ENCODE peak calls at places on chromosome 22, in seven cellular contexts. L is transverse colon, J is heart right ventricle, K is uterus, T is BJ, Z is endodermal cell, Y is IMR-90. G is an unnamed sample. For H3K36me3, the result is how much of the 10 kb centered on the place peaks cover.

GRCh38 chr22:45589556-45589955 is 82.1 kb upstream of the ATXN10 start:
- DNase-seq in T (no peak), Y (no peak), L (no peak), Z (no peak), K (no peak), J (no peak), G (no peak)

GRCh38 chr22:19035474-19036228 is 86.6 kb downstream of the DGCR2 start:
- DNase-seq in Y (no peak), J (no peak), K (no peak), L (no peak), T (no peak), Z (peak), G (no peak)

GRCh38 chr22:42270178-42270511 is 308 bp downstream of the TCF20 start:
- DNase-seq in L (no peak), K (no peak), J (peak), Z (peak), Y (no peak), T (no peak), G (no peak)

GRCh38 chr22:27558658-27559371 is 242.7 kb downstream of the MN1 start:
- DNase-seq in Y (no peak), K (no peak), Z (no peak), J (no peak), L (peak), T (no peak), G (no peak)

GRCh38 chr22:40638261-40638660 is 1.7 kb upstream of the MRTFA start:
- DNase-seq in J (no peak), T (no peak), Z (no peak), L (no peak), Y (no peak), K (no peak), G (no peak)

GRCh38 chr22:28774378-28774777 is 1.9 kb downstream of the CCDC117 start:
- DNase-seq in K (no peak), Z (no peak), J (no peak), T (no peak), L (no peak), Y (no peak), G (no peak)

GRCh38 chr22:48522271-48522670 is 1305.4 kb downstream of the BRD1 start:
- DNase-seq in T (no peak), J (no peak), Z (no peak), Y (no peak), L (no peak), K (no peak), G (no peak)

GRCh38 chr22:23146842-23147205 is 1.5 kb downstream of the RAB36 start:
- DNase-seq in T (no peak), J (no peak), Y (no peak), L (no peak), K (no peak), Z (no peak), G (no peak)

GRCh38 chr22:22110548-22111266 is 128.1 kb upstream of the TOP3B start:
- DNase-seq in T (no peak), L (peak), J (peak), Y (peak), Z (peak), K (no peak), G (peak)

GRCh38 chr22:46914916-46915894 is 152.8 kb downstream of the TBC1D22A start:
- DNase-seq in Y (no peak), Z (no peak), L (no peak), T (no peak), K (no peak), J (no peak), G (no peak)

GRCh38 chr22:20010307-20011122 is 6.1 kb downstream of the ARVCF start:
- DNase-seq in T (no peak), Y (no peak), Z (peak), J (no peak), L (no peak), K (no peak), G (no peak)

GRCh38 chr22:23838686-23839468 is at the start of gene DERL3:
- DNase-seq in J (peak), Y (peak), Z (peak), K (peak), L (peak), T (peak), G (peak)

GRCh38 chr22:22877523-22878210 is 9.9 kb upstream of the IGLL5 start:
- DNase-seq in K (no peak), L (peak), Y (peak), Z (peak), J (peak), T (no peak), G (peak)

GRCh38 chr22:24834845-24835570 is 29.0 kb downstream of the SGSM1 start:
- DNase-seq in L (no peak), Y (peak), T (no peak), K (no peak), Z (peak), J (no peak), G (no peak)

GRCh38 chr22:38335077-38335476 is 17.8 kb upstream of the CSNK1E start:
- DNase-seq in Y (peak), L (no peak), K (no peak), T (no peak), J (no peak), Z (no peak), G (no peak)

GRCh38 chr22:47963660-47964059 is 1201.2 kb downstream of the TBC1D22A start:
- DNase-seq in Z (no peak), L (no peak), T (no peak), J (no peak), K (no peak), Y (no peak), G (no peak)

GRCh38 chr22:27670701-27671412 is 130.7 kb downstream of the MN1 start:
- DNase-seq in J (peak), K (no peak), Y (no peak), T (no peak), L (peak), Z (peak), G (no peak)

GRCh38 chr22:30717331-30717921 is 22.8 kb downstream of the OSBP2 start:
- DNase-seq in Z (no peak), T (peak), K (no peak), L (no peak), Y (peak), J (no peak), G (peak)

GRCh38 chr22:35258144-35258988 is 1.1 kb downstream of the HMGXB4 start:
- DNase-seq in Y (peak), J (no peak), T (no peak), Z (peak), K (no peak), L (peak), G (no peak)

GRCh38 chr22:24146190-24146616 is 35.1 kb upstream of the SUSD2 start:
- DNase-seq in Z (peak), J (no peak), K (peak), L (peak), Y (peak), T (peak), G (peak)

DNA sequence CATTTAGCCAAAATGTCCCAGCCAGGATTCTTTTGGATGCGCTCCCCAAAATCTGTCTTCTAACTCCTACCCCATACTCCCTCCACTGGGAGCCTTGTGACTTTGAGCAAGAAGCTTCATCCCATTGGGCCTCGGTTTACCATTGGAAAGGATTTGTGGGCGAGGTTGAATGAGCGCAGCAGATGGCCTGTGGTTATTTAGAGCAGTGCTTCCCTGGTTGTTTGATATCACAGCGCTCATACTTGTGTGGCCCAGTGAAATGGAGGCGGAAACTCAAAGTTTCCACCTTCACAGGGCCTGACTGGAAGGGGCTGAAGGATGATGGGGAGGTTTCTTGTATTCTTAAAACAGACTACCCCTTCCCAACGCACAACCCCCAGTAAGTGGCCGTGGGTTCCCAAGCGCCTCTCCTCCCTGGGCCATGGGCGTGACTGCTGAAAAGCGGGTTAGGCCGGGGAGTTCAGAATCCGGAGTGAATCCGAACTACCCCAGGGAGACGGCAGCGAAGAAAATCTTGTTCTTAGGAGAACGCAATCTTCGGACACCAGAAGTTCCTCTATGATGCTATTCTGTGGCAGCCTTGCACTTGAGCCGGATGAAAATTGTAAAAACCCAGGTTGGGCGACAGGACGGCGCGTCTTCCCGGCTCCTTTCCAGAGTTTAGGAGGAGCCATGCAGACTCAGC is 1.2 kb upstream of the ATF4 start:
- DNase-seq in Z (no peak), K (no peak), J (no peak), T (no peak), L (peak), Y (peak), G (peak)
- H3K36me3 ChIP-seq in Z (half or more), K (under half), J (half or more), T (under half), L (under half), Y (under half), G (half or more)

DNA sequence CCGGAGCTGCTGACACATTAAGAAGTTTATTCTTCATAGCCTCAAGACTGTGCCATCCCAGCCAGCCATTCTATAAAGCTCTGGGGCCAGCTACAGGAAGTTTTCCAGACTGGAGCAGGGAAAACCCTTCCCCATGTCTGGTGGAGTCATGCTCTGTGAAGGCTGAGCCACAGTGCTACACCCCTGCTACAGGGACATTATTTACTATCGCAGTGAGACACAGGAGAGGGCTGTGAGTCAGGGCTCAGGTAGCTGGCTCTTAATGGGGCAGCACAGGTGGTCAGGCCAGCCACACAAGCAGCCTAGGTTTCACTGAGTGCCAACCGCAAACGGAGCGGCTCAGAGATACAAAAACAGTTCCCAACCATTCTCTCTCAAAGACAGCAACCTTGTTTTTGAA is 12.1 kb downstream of the HPS4 start:
- DNase-seq in J (no peak), K (no peak), L (no peak), Y (peak), T (peak), Z (no peak), G (peak)
- H3K36me3 ChIP-seq in J (half or more), K (under half), L (under half), Y (under half), T (under half), Z (half or more), G (under half)

GRCh38 chr22:50218996-50219727 is 18.4 kb downstream of the SELENOO start:
- DNase-seq in K (peak), Y (peak), L (peak), T (peak), J (peak), Z (peak), G (peak)
- H3K36me3 ChIP-seq in K (under half), Y (half or more), L (under half), T (half or more), J (half or more), Z (half or more), G (half or more)

GRCh38 chr22:17741866-17742527 is 32.3 kb downstream of the BID start:
- DNase-seq in T (no peak), J (no peak), K (no peak), Y (no peak), L (no peak), Z (no peak), G (no peak)

GRCh38 chr22:17742528-17742902 is 31.8 kb downstream of the BID start:
- DNase-seq in J (peak), Y (peak), L (peak), T (no peak), K (peak), Z (peak), G (peak)

GRCh38 chr22:17743661-17744411 is 30.4 kb downstream of the BID start:
- DNase-seq in K (no peak), L (no peak), J (no peak), Y (no peak), T (no peak), Z (peak), G (no peak)

GRCh38 chr22:17738386-17739128 is 35.7 kb downstream of the BID start:
- DNase-seq in T (no peak), J (no peak), Y (no peak), Z (no peak), K (no peak), L (no peak), G (no peak)

DNA sequence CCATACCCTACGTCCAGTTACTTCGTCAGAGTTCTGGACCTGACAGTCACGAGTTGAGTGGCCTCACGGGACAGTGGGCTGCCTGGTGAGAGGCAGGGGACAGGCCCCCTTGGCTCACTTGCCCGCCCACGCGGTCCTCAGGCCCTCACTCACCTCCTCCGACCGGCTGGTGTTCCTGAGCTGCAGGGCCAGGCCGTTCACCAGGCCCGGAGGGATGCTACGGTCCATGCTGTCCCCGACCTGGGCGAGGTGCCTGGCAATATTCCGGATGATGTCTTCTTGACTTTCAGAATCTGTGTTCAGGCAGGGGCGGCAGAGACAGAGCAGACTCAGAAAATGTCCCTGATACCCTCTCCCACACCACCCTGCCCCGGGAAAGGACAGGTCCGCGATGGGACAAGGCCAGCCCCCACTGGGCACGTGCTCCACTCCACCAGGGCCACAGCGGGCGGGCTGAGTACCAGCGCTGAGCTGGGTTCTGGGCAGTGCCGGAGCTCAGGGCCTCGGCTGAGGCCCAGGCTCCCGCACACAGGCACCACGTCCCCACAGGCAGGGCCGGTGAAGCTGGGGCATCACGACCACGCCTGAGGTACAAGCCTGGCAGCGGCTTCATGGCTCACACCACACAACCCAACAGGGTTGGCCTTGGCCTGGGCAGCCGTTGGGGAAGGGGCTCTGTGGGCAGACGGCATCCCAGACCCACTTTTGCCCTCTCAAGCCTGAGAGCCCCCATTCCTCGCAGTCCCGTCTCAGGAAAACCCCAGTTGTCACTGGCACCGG is 34.9 kb downstream of the BID start:
- DNase-seq in K (no peak), Z (no peak), Y (no peak), L (no peak), T (no peak), J (no peak), G (no peak)
- H3K36me3 ChIP-seq in K (under half), Z (under half), Y (under half), L (under half), T (under half), J (half or more), G (under half)

GRCh38 chr22:36303115-36303467 is 50.2 kb downstream of the APOL1 start:
- DNase-seq in K (no peak), Y (no peak), T (no peak), L (no peak), J (no peak), Z (no peak), G (no peak)

GRCh38 chr22:36306227-36306626 is 53.3 kb downstream of the APOL1 start:
- DNase-seq in L (no peak), Y (no peak), Z (no peak), J (no peak), T (no peak), K (no peak), G (no peak)

GRCh38 chr22:36303874-36304273 is 50.9 kb downstream of the APOL1 start:
- DNase-seq in L (peak), Z (no peak), K (no peak), Y (no peak), T (no peak), J (no peak), G (no peak)

GRCh38 chr22:36304429-36304828 is 51.5 kb downstream of the APOL1 start:
- DNase-seq in K (no peak), T (no peak), Z (no peak), L (no peak), Y (peak), J (no peak), G (no peak)

DNA sequence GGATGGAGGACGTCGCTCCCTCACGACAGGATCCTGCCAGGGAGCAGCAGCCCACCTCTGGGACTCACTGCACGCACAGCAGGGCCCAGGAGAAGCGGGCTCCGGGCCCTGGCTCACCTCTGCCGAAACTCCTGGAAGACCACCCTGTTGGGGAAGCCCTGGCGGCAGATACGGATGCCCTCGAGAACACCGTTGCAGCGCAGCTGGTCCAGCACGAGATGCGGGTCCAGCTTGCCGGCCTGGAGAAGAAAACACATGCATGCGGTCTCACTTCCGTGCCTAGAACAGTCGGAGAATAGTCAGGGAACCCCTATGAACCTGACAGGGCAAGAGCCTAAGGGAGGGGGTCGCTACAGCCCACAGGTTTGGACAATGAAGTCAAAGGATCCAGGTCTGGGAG is 52.9 kb downstream of the APOL1 start:
- DNase-seq in Y (no peak), T (no peak), Z (no peak), K (no peak), L (no peak), J (no peak), G (no peak)
- H3K36me3 ChIP-seq in Y (half or more), T (half or more), Z (half or more), K (under half), L (under half), J (half or more), G (half or more)